ENCODE peak calls at places on chromosomes 6 and 20, in eight cellular contexts. K is fibroblast of pulmonary artery, B is glomerular endothelial cell, L is pons, T is T1000, G is NCI-H82, M is GM03348, H is left lung. W is an unnamed sample.

GRCh38 chr6:170067923-170068360 is 222.9 kb downstream of the DLL1 start:
- DNase-seq in B (no peak), G (no peak), M (no peak), K (no peak), T (no peak), L (no peak), H (peak), W (no peak)

GRCh38 chr6:89950879-89951391 is 56.7 kb downstream of the GJA10 start:
- DNase-seq in H (no peak), T (no peak), L (no peak), G (no peak), M (no peak), B (no peak), K (peak), W (no peak)

GRCh38 chr6:54071941-54072340 is 39.3 kb upstream of the MLIP start:
- DNase-seq in B (no peak), G (no peak), L (no peak), K (no peak), H (no peak), T (no peak), M (no peak), W (no peak)

GRCh38 chr6:85126448-85127178 is 323.3 kb upstream of the NT5E start:
- DNase-seq in K (peak), B (no peak), G (peak), T (peak), M (peak), L (peak), H (no peak), W (peak)

GRCh38 chr6:53922571-53922981 is 127.8 kb downstream of the LRRC1 start:
- DNase-seq in L (no peak), B (no peak), G (no peak), T (no peak), H (no peak), K (no peak), M (no peak), W (no peak)

GRCh38 chr6:89199571-89199970 is 17.6 kb downstream of the GABRR1 start:
- DNase-seq in M (no peak), G (no peak), T (no peak), L (no peak), K (no peak), H (no peak), B (no peak), W (no peak)

GRCh38 chr6:2772840-2773239 is 7.6 kb downstream of the WRNIP1 start:
- DNase-seq in L (no peak), M (no peak), G (no peak), T (no peak), B (no peak), K (no peak), H (no peak), W (no peak)

GRCh38 chr6:44892579-44892978 is 435.6 kb upstream of the RUNX2 start:
- DNase-seq in B (no peak), L (no peak), H (no peak), K (no peak), M (no peak), T (no peak), G (no peak), W (no peak)

GRCh38 chr20:60354181-60354580 is 396.0 kb downstream of the CDH26 start:
- DNase-seq in B (no peak), M (no peak), L (no peak), T (no peak), H (no peak), K (no peak), G (no peak), W (no peak)

GRCh38 chr20:1718604-1719384 is 61.2 kb upstream of the SIRPG start:
- DNase-seq in G (no peak), L (peak), M (peak), H (peak), B (no peak), T (peak), K (peak), W (peak)

GRCh38 chr6:157406666-157407065 is 25.7 kb downstream of the ZDHHC14 start:
- DNase-seq in K (no peak), G (no peak), L (peak), T (no peak), H (no peak), B (no peak), M (no peak), W (no peak)

GRCh38 chr6:100905067-100905466 is 23.9 kb upstream of the ASCC3 start:
- DNase-seq in B (no peak), H (no peak), G (no peak), L (no peak), M (no peak), K (no peak), T (no peak), W (no peak)

GRCh38 chr6:148419430-148419829 is 76.8 kb downstream of the SASH1 start:
- DNase-seq in M (no peak), T (no peak), L (no peak), G (no peak), B (no peak), H (no peak), K (no peak), W (no peak)

GRCh38 chr20:1469925-1470571 is 3.4 kb upstream of the NSFL1C start:
- DNase-seq in M (peak), H (peak), T (peak), K (peak), L (peak), G (peak), B (peak), W (peak)

GRCh38 chr6:157284738-157285421 is 38.4 kb downstream of the TMEM242 start:
- DNase-seq in K (no peak), M (no peak), H (no peak), L (no peak), G (no peak), T (no peak), B (no peak), W (no peak)

GRCh38 chr6:53015486-53015885 is 20.4 kb upstream of the GSTA4 start:
- DNase-seq in B (no peak), G (no peak), T (no peak), H (no peak), M (no peak), K (no peak), L (no peak), W (no peak)

GRCh38 chr6:161228911-161229591 is 44.8 kb downstream of the AGPAT4 start:
- DNase-seq in L (peak), K (peak), G (no peak), M (peak), B (peak), H (no peak), T (peak), W (peak)

GRCh38 chr6:73121421-73121993 is 103.8 kb downstream of the KHDC1L start:
- DNase-seq in G (peak), K (peak), L (no peak), T (peak), B (no peak), M (peak), H (no peak), W (no peak)

GRCh38 chr20:58389324-58389967 is 417 bp downstream of the VAPB start:
- DNase-seq in M (peak), K (peak), L (peak), G (peak), H (peak), T (no peak), B (no peak), W (peak)

GRCh38 chr20:63364801-63365585 is 3.8 kb upstream of the CHRNA4 start:
- DNase-seq in T (no peak), H (no peak), K (no peak), M (no peak), G (no peak), L (no peak), B (no peak), W (no peak)

GRCh38 chr6:170048615-170049256 is 242.1 kb downstream of the DLL1 start:
- DNase-seq in L (peak), B (no peak), H (peak), M (no peak), K (no peak), T (no peak), G (no peak), W (peak)

W was measured in foreskin fibroblast.